ENCODE peak calls at places on chromosome 1, in seven cellular contexts. One of them, this sample, is unnamed.

GRCh38 chr1:154145986-154146385 is 8.9 kb downstream of the NUP210L start:
- DNase-seq in fibroblast of the aortic adventitia: no peak
- DNase-seq in COR-L47: no peak
- DNase-seq in iPS-NIHi11: no peak
- DNase-seq in Calu3: peak
- DNase-seq in neuronal stem cell: no peak
- DNase-seq in AML-193: no peak
- DNase-seq in this sample: no peak

GRCh38 chr1:54800899-54801759 is at the start of gene TTC22:
- DNase-seq in Calu3: peak
- DNase-seq in COR-L47: no peak
- DNase-seq in iPS-NIHi11: peak
- DNase-seq in neuronal stem cell: no peak
- DNase-seq in AML-193: no peak
- DNase-seq in fibroblast of the aortic adventitia: no peak
- DNase-seq in this sample: peak

GRCh38 chr1:90768098-90768497 is 51.0 kb upstream of the BARHL2 start:
- DNase-seq in Calu3: no peak
- DNase-seq in fibroblast of the aortic adventitia: no peak
- DNase-seq in AML-193: no peak
- DNase-seq in COR-L47: no peak
- DNase-seq in iPS-NIHi11: no peak
- DNase-seq in neuronal stem cell: no peak
- DNase-seq in this sample: no peak

GRCh38 chr1:203650012-203650836 is 23.6 kb downstream of the ATP2B4 start:
- DNase-seq in Calu3: peak
- DNase-seq in fibroblast of the aortic adventitia: peak
- DNase-seq in neuronal stem cell: no peak
- DNase-seq in iPS-NIHi11: peak
- DNase-seq in COR-L47: peak
- DNase-seq in AML-193: no peak
- DNase-seq in this sample: peak

GRCh38 chr1:185157599-185158469 is 867 bp downstream of the SWT1 start:
- DNase-seq in AML-193: peak
- DNase-seq in Calu3: no peak
- DNase-seq in iPS-NIHi11: no peak
- DNase-seq in COR-L47: peak
- DNase-seq in fibroblast of the aortic adventitia: peak
- DNase-seq in neuronal stem cell: peak
- DNase-seq in this sample: peak

GRCh38 chr1:2384941-2385481 is 6.3 kb downstream of the MORN1 start:
- DNase-seq in COR-L47: no peak
- DNase-seq in Calu3: no peak
- DNase-seq in AML-193: no peak
- DNase-seq in fibroblast of the aortic adventitia: no peak
- DNase-seq in iPS-NIHi11: peak
- DNase-seq in neuronal stem cell: no peak
- DNase-seq in this sample: no peak

GRCh38 chr1:207831517-207832327 is 79.2 kb downstream of the CD34 start:
- DNase-seq in neuronal stem cell: no peak
- DNase-seq in COR-L47: no peak
- DNase-seq in iPS-NIHi11: no peak
- DNase-seq in fibroblast of the aortic adventitia: no peak
- DNase-seq in AML-193: no peak
- DNase-seq in Calu3: no peak
- DNase-seq in this sample: no peak

GRCh38 chr1:225207791-225208190 is 220.0 kb downstream of the LBR start:
- DNase-seq in AML-193: no peak
- DNase-seq in iPS-NIHi11: no peak
- DNase-seq in fibroblast of the aortic adventitia: no peak
- DNase-seq in COR-L47: no peak
- DNase-seq in neuronal stem cell: no peak
- DNase-seq in Calu3: no peak
- DNase-seq in this sample: no peak

GRCh38 chr1:38072858-38073257 is 26.3 kb upstream of the POU3F1 start:
- DNase-seq in fibroblast of the aortic adventitia: no peak
- DNase-seq in AML-193: no peak
- DNase-seq in iPS-NIHi11: no peak
- DNase-seq in neuronal stem cell: no peak
- DNase-seq in COR-L47: no peak
- DNase-seq in Calu3: no peak
- DNase-seq in this sample: no peak

GRCh38 chr1:57576750-57577149 is 152.9 kb upstream of the DAB1 start:
- DNase-seq in Calu3: no peak
- DNase-seq in AML-193: no peak
- DNase-seq in iPS-NIHi11: no peak
- DNase-seq in COR-L47: peak
- DNase-seq in fibroblast of the aortic adventitia: no peak
- DNase-seq in neuronal stem cell: no peak
- DNase-seq in this sample: peak

GRCh38 chr1:54283997-54284385 is 84.0 kb downstream of the MRPL37 start:
- DNase-seq in iPS-NIHi11: no peak
- DNase-seq in Calu3: no peak
- DNase-seq in COR-L47: no peak
- DNase-seq in AML-193: no peak
- DNase-seq in fibroblast of the aortic adventitia: no peak
- DNase-seq in neuronal stem cell: no peak
- DNase-seq in this sample: no peak

GRCh38 chr1:204070895-204071294 is 2.0 kb upstream of the SOX13 start:
- DNase-seq in COR-L47: no peak
- DNase-seq in AML-193: no peak
- DNase-seq in Calu3: no peak
- DNase-seq in iPS-NIHi11: no peak
- DNase-seq in fibroblast of the aortic adventitia: no peak
- DNase-seq in neuronal stem cell: no peak
- DNase-seq in this sample: no peak

GRCh38 chr1:229105109-229105508 is 165.8 kb upstream of the RAB4A start:
- DNase-seq in Calu3: no peak
- DNase-seq in fibroblast of the aortic adventitia: no peak
- DNase-seq in iPS-NIHi11: no peak
- DNase-seq in neuronal stem cell: no peak
- DNase-seq in AML-193: no peak
- DNase-seq in COR-L47: no peak
- DNase-seq in this sample: no peak

GRCh38 chr1:27316860-27317259 is 5.1 kb upstream of the TMEM222 start:
- DNase-seq in AML-193: no peak
- DNase-seq in neuronal stem cell: no peak
- DNase-seq in COR-L47: no peak
- DNase-seq in iPS-NIHi11: no peak
- DNase-seq in Calu3: no peak
- DNase-seq in fibroblast of the aortic adventitia: no peak
- DNase-seq in this sample: no peak

GRCh38 chr1:108609483-108610066 is 49.7 kb downstream of the EEIG2 start:
- DNase-seq in iPS-NIHi11: no peak
- DNase-seq in fibroblast of the aortic adventitia: peak
- DNase-seq in neuronal stem cell: no peak
- DNase-seq in Calu3: no peak
- DNase-seq in AML-193: no peak
- DNase-seq in COR-L47: peak
- DNase-seq in this sample: no peak

GRCh38 chr1:157377216-157377821 is 175.0 kb downstream of the FCRL5 start:
- DNase-seq in Calu3: peak
- DNase-seq in AML-193: peak
- DNase-seq in neuronal stem cell: peak
- DNase-seq in COR-L47: peak
- DNase-seq in iPS-NIHi11: peak
- DNase-seq in fibroblast of the aortic adventitia: peak
- DNase-seq in this sample: peak

GRCh38 chr1:154148787-154149186 is 6.1 kb downstream of the NUP210L start:
- DNase-seq in AML-193: peak
- DNase-seq in COR-L47: no peak
- DNase-seq in Calu3: no peak
- DNase-seq in fibroblast of the aortic adventitia: no peak
- DNase-seq in neuronal stem cell: no peak
- DNase-seq in iPS-NIHi11: no peak
- DNase-seq in this sample: no peak

GRCh38 chr1:33342041-33342723 is 21.3 kb upstream of the A3GALT2 start:
- DNase-seq in Calu3: peak
- DNase-seq in fibroblast of the aortic adventitia: peak
- DNase-seq in AML-193: no peak
- DNase-seq in COR-L47: peak
- DNase-seq in iPS-NIHi11: peak
- DNase-seq in neuronal stem cell: peak
- DNase-seq in this sample: peak